ENCODE peak calls at places on chromosomes 1 and 21, in ten cellular contexts. One of them, this sample, is unnamed.

GRCh38 chr21:38768385-38769071 is 37.2 kb upstream of the ETS2 start:
- DNase-seq in AG08395: peak
- DNase-seq in HEK293T: no peak
- DNase-seq in prostate gland: no peak
- DNase-seq in left ventricle myocardium superior: no peak
- DNase-seq in stimulated activated CD4-positive, alpha-beta T cell treated with anti-CD3 and anti-CD28 coated beads, Interleukin-2, amount 100 ng/mL, for 24 hours: peak
- DNase-seq in non-pigmented ciliary epithelial cell: peak
- DNase-seq in MV-4-11: no peak
- DNase-seq in AML-193: no peak
- DNase-seq in activated naive CD4-positive, alpha-beta T cell treated with anti-CD3 and anti-CD28 coated beads for 36 hours: peak
- DNase-seq in this sample: no peak

GRCh38 chr1:21082078-21082477 is 94.6 kb downstream of the EIF4G3 start:
- DNase-seq in AG08395: no peak
- DNase-seq in HEK293T: no peak
- DNase-seq in prostate gland: no peak
- DNase-seq in left ventricle myocardium superior: no peak
- DNase-seq in stimulated activated CD4-positive, alpha-beta T cell treated with anti-CD3 and anti-CD28 coated beads, Interleukin-2, amount 100 ng/mL, for 24 hours: no peak
- DNase-seq in non-pigmented ciliary epithelial cell: no peak
- DNase-seq in MV-4-11: no peak
- DNase-seq in AML-193: no peak
- DNase-seq in activated naive CD4-positive, alpha-beta T cell treated with anti-CD3 and anti-CD28 coated beads for 36 hours: no peak
- DNase-seq in this sample: no peak

GRCh38 chr21:31252611-31253010 is 91.5 kb downstream of the TIAM1 start:
- DNase-seq in AG08395: no peak
- DNase-seq in HEK293T: no peak
- DNase-seq in prostate gland: no peak
- DNase-seq in left ventricle myocardium superior: no peak
- DNase-seq in stimulated activated CD4-positive, alpha-beta T cell treated with anti-CD3 and anti-CD28 coated beads, Interleukin-2, amount 100 ng/mL, for 24 hours: no peak
- DNase-seq in non-pigmented ciliary epithelial cell: no peak
- DNase-seq in MV-4-11: no peak
- DNase-seq in AML-193: no peak
- DNase-seq in activated naive CD4-positive, alpha-beta T cell treated with anti-CD3 and anti-CD28 coated beads for 36 hours: no peak
- DNase-seq in this sample: no peak

GRCh38 chr21:39118061-39118460 is 65.2 kb downstream of the PSMG1 start:
- DNase-seq in AG08395: no peak
- DNase-seq in HEK293T: no peak
- DNase-seq in prostate gland: no peak
- DNase-seq in left ventricle myocardium superior: no peak
- DNase-seq in stimulated activated CD4-positive, alpha-beta T cell treated with anti-CD3 and anti-CD28 coated beads, Interleukin-2, amount 100 ng/mL, for 24 hours: no peak
- DNase-seq in non-pigmented ciliary epithelial cell: no peak
- DNase-seq in MV-4-11: no peak
- DNase-seq in AML-193: no peak
- DNase-seq in activated naive CD4-positive, alpha-beta T cell treated with anti-CD3 and anti-CD28 coated beads for 36 hours: no peak
- DNase-seq in this sample: no peak

GRCh38 chr1:171226757-171227370 is 21.4 kb upstream of the FMO1 start:
- DNase-seq in AG08395: peak
- DNase-seq in HEK293T: peak
- DNase-seq in prostate gland: peak
- DNase-seq in left ventricle myocardium superior: no peak
- DNase-seq in stimulated activated CD4-positive, alpha-beta T cell treated with anti-CD3 and anti-CD28 coated beads, Interleukin-2, amount 100 ng/mL, for 24 hours: peak
- DNase-seq in non-pigmented ciliary epithelial cell: no peak
- DNase-seq in MV-4-11: peak
- DNase-seq in AML-193: peak
- DNase-seq in activated naive CD4-positive, alpha-beta T cell treated with anti-CD3 and anti-CD28 coated beads for 36 hours: peak
- DNase-seq in this sample: peak

GRCh38 chr1:65253800-65254319 is 55.5 kb upstream of the DNAJC6 start:
- DNase-seq in AG08395: no peak
- DNase-seq in HEK293T: no peak
- DNase-seq in prostate gland: no peak
- DNase-seq in left ventricle myocardium superior: no peak
- DNase-seq in stimulated activated CD4-positive, alpha-beta T cell treated with anti-CD3 and anti-CD28 coated beads, Interleukin-2, amount 100 ng/mL, for 24 hours: no peak
- DNase-seq in non-pigmented ciliary epithelial cell: no peak
- DNase-seq in MV-4-11: no peak
- DNase-seq in AML-193: no peak
- DNase-seq in activated naive CD4-positive, alpha-beta T cell treated with anti-CD3 and anti-CD28 coated beads for 36 hours: no peak
- DNase-seq in this sample: no peak

GRCh38 chr1:107076846-107077245 is 20.4 kb downstream of the PRMT6 start:
- DNase-seq in AG08395: peak
- DNase-seq in HEK293T: no peak
- DNase-seq in prostate gland: no peak
- DNase-seq in left ventricle myocardium superior: no peak
- DNase-seq in stimulated activated CD4-positive, alpha-beta T cell treated with anti-CD3 and anti-CD28 coated beads, Interleukin-2, amount 100 ng/mL, for 24 hours: no peak
- DNase-seq in non-pigmented ciliary epithelial cell: peak
- DNase-seq in MV-4-11: peak
- DNase-seq in AML-193: no peak
- DNase-seq in activated naive CD4-positive, alpha-beta T cell treated with anti-CD3 and anti-CD28 coated beads for 36 hours: no peak
- DNase-seq in this sample: no peak

GRCh38 chr1:212853658-212854057 is 4.4 kb upstream of the FLVCR1 start:
- DNase-seq in AG08395: no peak
- DNase-seq in HEK293T: no peak
- DNase-seq in prostate gland: no peak
- DNase-seq in left ventricle myocardium superior: no peak
- DNase-seq in stimulated activated CD4-positive, alpha-beta T cell treated with anti-CD3 and anti-CD28 coated beads, Interleukin-2, amount 100 ng/mL, for 24 hours: no peak
- DNase-seq in non-pigmented ciliary epithelial cell: no peak
- DNase-seq in MV-4-11: no peak
- DNase-seq in AML-193: no peak
- DNase-seq in activated naive CD4-positive, alpha-beta T cell treated with anti-CD3 and anti-CD28 coated beads for 36 hours: no peak
- DNase-seq in this sample: no peak

GRCh38 chr1:213014642-213015041 is 1.0 kb downstream of the ANGEL2 start:
- DNase-seq in AG08395: peak
- DNase-seq in HEK293T: no peak
- DNase-seq in prostate gland: no peak
- DNase-seq in left ventricle myocardium superior: no peak
- DNase-seq in stimulated activated CD4-positive, alpha-beta T cell treated with anti-CD3 and anti-CD28 coated beads, Interleukin-2, amount 100 ng/mL, for 24 hours: peak
- DNase-seq in non-pigmented ciliary epithelial cell: no peak
- DNase-seq in MV-4-11: peak
- DNase-seq in AML-193: peak
- DNase-seq in activated naive CD4-positive, alpha-beta T cell treated with anti-CD3 and anti-CD28 coated beads for 36 hours: peak
- DNase-seq in this sample: no peak

GRCh38 chr1:96845464-96845863 is 123.9 kb downstream of the PTBP2 start:
- DNase-seq in AG08395: no peak
- DNase-seq in HEK293T: peak
- DNase-seq in prostate gland: peak
- DNase-seq in left ventricle myocardium superior: peak
- DNase-seq in stimulated activated CD4-positive, alpha-beta T cell treated with anti-CD3 and anti-CD28 coated beads, Interleukin-2, amount 100 ng/mL, for 24 hours: peak
- DNase-seq in non-pigmented ciliary epithelial cell: no peak
- DNase-seq in MV-4-11: peak
- DNase-seq in AML-193: peak
- DNase-seq in activated naive CD4-positive, alpha-beta T cell treated with anti-CD3 and anti-CD28 coated beads for 36 hours: peak
- DNase-seq in this sample: peak

GRCh38 chr1:35210306-35211112 is 17.6 kb upstream of the SFPQ start:
- DNase-seq in AG08395: no peak
- DNase-seq in HEK293T: no peak
- DNase-seq in prostate gland: no peak
- DNase-seq in left ventricle myocardium superior: peak
- DNase-seq in stimulated activated CD4-positive, alpha-beta T cell treated with anti-CD3 and anti-CD28 coated beads, Interleukin-2, amount 100 ng/mL, for 24 hours: no peak
- DNase-seq in non-pigmented ciliary epithelial cell: no peak
- DNase-seq in MV-4-11: no peak
- DNase-seq in AML-193: no peak
- DNase-seq in activated naive CD4-positive, alpha-beta T cell treated with anti-CD3 and anti-CD28 coated beads for 36 hours: no peak
- DNase-seq in this sample: no peak

GRCh38 chr1:167658574-167659328 is 28.7 kb downstream of the RCSD1 start:
- DNase-seq in AG08395: no peak
- DNase-seq in HEK293T: peak
- DNase-seq in prostate gland: no peak
- DNase-seq in left ventricle myocardium superior: no peak
- DNase-seq in stimulated activated CD4-positive, alpha-beta T cell treated with anti-CD3 and anti-CD28 coated beads, Interleukin-2, amount 100 ng/mL, for 24 hours: no peak
- DNase-seq in non-pigmented ciliary epithelial cell: no peak
- DNase-seq in MV-4-11: peak
- DNase-seq in AML-193: peak
- DNase-seq in activated naive CD4-positive, alpha-beta T cell treated with anti-CD3 and anti-CD28 coated beads for 36 hours: no peak
- DNase-seq in this sample: no peak

GRCh38 chr1:215568287-215568692 is 1.2 kb downstream of the KCTD3 start:
- DNase-seq in AG08395: peak
- DNase-seq in HEK293T: no peak
- DNase-seq in prostate gland: peak
- DNase-seq in left ventricle myocardium superior: no peak
- DNase-seq in stimulated activated CD4-positive, alpha-beta T cell treated with anti-CD3 and anti-CD28 coated beads, Interleukin-2, amount 100 ng/mL, for 24 hours: no peak
- DNase-seq in non-pigmented ciliary epithelial cell: no peak
- DNase-seq in MV-4-11: peak
- DNase-seq in AML-193: no peak
- DNase-seq in activated naive CD4-positive, alpha-beta T cell treated with anti-CD3 and anti-CD28 coated beads for 36 hours: no peak
- DNase-seq in this sample: peak

GRCh38 chr1:116243673-116244101 is 129.4 kb upstream of the ATP1A1 start:
- DNase-seq in AG08395: no peak
- DNase-seq in HEK293T: no peak
- DNase-seq in prostate gland: peak
- DNase-seq in left ventricle myocardium superior: no peak
- DNase-seq in stimulated activated CD4-positive, alpha-beta T cell treated with anti-CD3 and anti-CD28 coated beads, Interleukin-2, amount 100 ng/mL, for 24 hours: no peak
- DNase-seq in non-pigmented ciliary epithelial cell: no peak
- DNase-seq in MV-4-11: no peak
- DNase-seq in AML-193: no peak
- DNase-seq in activated naive CD4-positive, alpha-beta T cell treated with anti-CD3 and anti-CD28 coated beads for 36 hours: no peak
- DNase-seq in this sample: peak

GRCh38 chr1:30088594-30089556 is 634.5 kb downstream of the MATN1 start:
- DNase-seq in AG08395: no peak
- DNase-seq in HEK293T: peak
- DNase-seq in prostate gland: peak
- DNase-seq in left ventricle myocardium superior: peak
- DNase-seq in stimulated activated CD4-positive, alpha-beta T cell treated with anti-CD3 and anti-CD28 coated beads, Interleukin-2, amount 100 ng/mL, for 24 hours: no peak
- DNase-seq in non-pigmented ciliary epithelial cell: no peak
- DNase-seq in MV-4-11: no peak
- DNase-seq in AML-193: no peak
- DNase-seq in activated naive CD4-positive, alpha-beta T cell treated with anti-CD3 and anti-CD28 coated beads for 36 hours: no peak
- DNase-seq in this sample: no peak

GRCh38 chr1:226598455-226598849 is 49.9 kb downstream of the STUM start:
- DNase-seq in AG08395: no peak
- DNase-seq in HEK293T: no peak
- DNase-seq in prostate gland: no peak
- DNase-seq in left ventricle myocardium superior: no peak
- DNase-seq in stimulated activated CD4-positive, alpha-beta T cell treated with anti-CD3 and anti-CD28 coated beads, Interleukin-2, amount 100 ng/mL, for 24 hours: no peak
- DNase-seq in non-pigmented ciliary epithelial cell: no peak
- DNase-seq in MV-4-11: no peak
- DNase-seq in AML-193: no peak
- DNase-seq in activated naive CD4-positive, alpha-beta T cell treated with anti-CD3 and anti-CD28 coated beads for 36 hours: no peak
- DNase-seq in this sample: no peak

GRCh38 chr1:29186707-29187106 is 5.0 kb upstream of the SRSF4 start:
- DNase-seq in AG08395: no peak
- DNase-seq in HEK293T: no peak
- DNase-seq in prostate gland: no peak
- DNase-seq in left ventricle myocardium superior: no peak
- DNase-seq in stimulated activated CD4-positive, alpha-beta T cell treated with anti-CD3 and anti-CD28 coated beads, Interleukin-2, amount 100 ng/mL, for 24 hours: no peak
- DNase-seq in non-pigmented ciliary epithelial cell: no peak
- DNase-seq in MV-4-11: no peak
- DNase-seq in AML-193: no peak
- DNase-seq in activated naive CD4-positive, alpha-beta T cell treated with anti-CD3 and anti-CD28 coated beads for 36 hours: no peak
- DNase-seq in this sample: no peak

GRCh38 chr1:182281541-182281940 is 110.0 kb downstream of the GLUL start:
- DNase-seq in AG08395: peak
- DNase-seq in HEK293T: no peak
- DNase-seq in prostate gland: no peak
- DNase-seq in left ventricle myocardium superior: peak
- DNase-seq in stimulated activated CD4-positive, alpha-beta T cell treated with anti-CD3 and anti-CD28 coated beads, Interleukin-2, amount 100 ng/mL, for 24 hours: no peak
- DNase-seq in non-pigmented ciliary epithelial cell: no peak
- DNase-seq in MV-4-11: no peak
- DNase-seq in AML-193: no peak
- DNase-seq in activated naive CD4-positive, alpha-beta T cell treated with anti-CD3 and anti-CD28 coated beads for 36 hours: no peak
- DNase-seq in this sample: no peak

GRCh38 chr1:117828206-117828605 is 101.2 kb downstream of the GDAP2 start:
- DNase-seq in AG08395: peak
- DNase-seq in HEK293T: no peak
- DNase-seq in prostate gland: no peak
- DNase-seq in left ventricle myocardium superior: peak
- DNase-seq in stimulated activated CD4-positive, alpha-beta T cell treated with anti-CD3 and anti-CD28 coated beads, Interleukin-2, amount 100 ng/mL, for 24 hours: no peak
- DNase-seq in non-pigmented ciliary epithelial cell: no peak
- DNase-seq in MV-4-11: no peak
- DNase-seq in AML-193: no peak
- DNase-seq in activated naive CD4-positive, alpha-beta T cell treated with anti-CD3 and anti-CD28 coated beads for 36 hours: no peak
- DNase-seq in this sample: no peak

GRCh38 chr21:44449473-44450363 is 5.6 kb upstream of the LRRC3 start:
- DNase-seq in AG08395: no peak
- DNase-seq in HEK293T: no peak
- DNase-seq in prostate gland: no peak
- DNase-seq in left ventricle myocardium superior: no peak
- DNase-seq in stimulated activated CD4-positive, alpha-beta T cell treated with anti-CD3 and anti-CD28 coated beads, Interleukin-2, amount 100 ng/mL, for 24 hours: no peak
- DNase-seq in non-pigmented ciliary epithelial cell: no peak
- DNase-seq in MV-4-11: no peak
- DNase-seq in AML-193: no peak
- DNase-seq in activated naive CD4-positive, alpha-beta T cell treated with anti-CD3 and anti-CD28 coated beads for 36 hours: no peak
- DNase-seq in this sample: peak

GRCh38 chr1:105073660-105074059 is 1324.0 kb downstream of the AMY1C start:
- DNase-seq in AG08395: no peak
- DNase-seq in HEK293T: no peak
- DNase-seq in prostate gland: no peak
- DNase-seq in left ventricle myocardium superior: no peak
- DNase-seq in stimulated activated CD4-positive, alpha-beta T cell treated with anti-CD3 and anti-CD28 coated beads, Interleukin-2, amount 100 ng/mL, for 24 hours: no peak
- DNase-seq in non-pigmented ciliary epithelial cell: no peak
- DNase-seq in MV-4-11: no peak
- DNase-seq in AML-193: no peak
- DNase-seq in activated naive CD4-positive, alpha-beta T cell treated with anti-CD3 and anti-CD28 coated beads for 36 hours: no peak
- DNase-seq in this sample: no peak

GRCh38 chr1:173039621-173040020 is 11.1 kb downstream of the TNFSF18 start:
- DNase-seq in AG08395: no peak
- DNase-seq in HEK293T: no peak
- DNase-seq in prostate gland: no peak
- DNase-seq in left ventricle myocardium superior: no peak
- DNase-seq in stimulated activated CD4-positive, alpha-beta T cell treated with anti-CD3 and anti-CD28 coated beads, Interleukin-2, amount 100 ng/mL, for 24 hours: no peak
- DNase-seq in non-pigmented ciliary epithelial cell: no peak
- DNase-seq in MV-4-11: no peak
- DNase-seq in AML-193: no peak
- DNase-seq in activated naive CD4-positive, alpha-beta T cell treated with anti-CD3 and anti-CD28 coated beads for 36 hours: no peak
- DNase-seq in this sample: no peak

GRCh38 chr1:169943963-169944526 is 50.3 kb upstream of the SCYL3 start:
- DNase-seq in AG08395: no peak
- DNase-seq in HEK293T: no peak
- DNase-seq in prostate gland: no peak
- DNase-seq in left ventricle myocardium superior: peak
- DNase-seq in stimulated activated CD4-positive, alpha-beta T cell treated with anti-CD3 and anti-CD28 coated beads, Interleukin-2, amount 100 ng/mL, for 24 hours: no peak
- DNase-seq in non-pigmented ciliary epithelial cell: no peak
- DNase-seq in MV-4-11: no peak
- DNase-seq in AML-193: no peak
- DNase-seq in activated naive CD4-positive, alpha-beta T cell treated with anti-CD3 and anti-CD28 coated beads for 36 hours: no peak
- DNase-seq in this sample: no peak

GRCh38 chr21:31316072-31316471 is 28.0 kb downstream of the TIAM1 start:
- DNase-seq in AG08395: no peak
- DNase-seq in HEK293T: no peak
- DNase-seq in prostate gland: no peak
- DNase-seq in left ventricle myocardium superior: no peak
- DNase-seq in stimulated activated CD4-positive, alpha-beta T cell treated with anti-CD3 and anti-CD28 coated beads, Interleukin-2, amount 100 ng/mL, for 24 hours: no peak
- DNase-seq in non-pigmented ciliary epithelial cell: no peak
- DNase-seq in MV-4-11: no peak
- DNase-seq in AML-193: no peak
- DNase-seq in activated naive CD4-positive, alpha-beta T cell treated with anti-CD3 and anti-CD28 coated beads for 36 hours: no peak
- DNase-seq in this sample: no peak

GRCh38 chr1:173333581-173333980 is 126.5 kb upstream of the TNFSF4 start:
- DNase-seq in AG08395: peak
- DNase-seq in HEK293T: no peak
- DNase-seq in prostate gland: no peak
- DNase-seq in left ventricle myocardium superior: no peak
- DNase-seq in stimulated activated CD4-positive, alpha-beta T cell treated with anti-CD3 and anti-CD28 coated beads, Interleukin-2, amount 100 ng/mL, for 24 hours: no peak
- DNase-seq in non-pigmented ciliary epithelial cell: peak
- DNase-seq in MV-4-11: peak
- DNase-seq in AML-193: no peak
- DNase-seq in activated naive CD4-positive, alpha-beta T cell treated with anti-CD3 and anti-CD28 coated beads for 36 hours: peak
- DNase-seq in this sample: no peak

GRCh38 chr21:37208056-37208705 is 59.0 kb downstream of the VPS26C start:
- DNase-seq in AG08395: peak
- DNase-seq in HEK293T: no peak
- DNase-seq in prostate gland: peak
- DNase-seq in left ventricle myocardium superior: peak
- DNase-seq in stimulated activated CD4-positive, alpha-beta T cell treated with anti-CD3 and anti-CD28 coated beads, Interleukin-2, amount 100 ng/mL, for 24 hours: peak
- DNase-seq in non-pigmented ciliary epithelial cell: no peak
- DNase-seq in MV-4-11: peak
- DNase-seq in AML-193: peak
- DNase-seq in activated naive CD4-positive, alpha-beta T cell treated with anti-CD3 and anti-CD28 coated beads for 36 hours: peak
- DNase-seq in this sample: no peak

GRCh38 chr1:109412551-109412950 is 13.7 kb downstream of the PSMA5 start:
- DNase-seq in AG08395: no peak
- DNase-seq in HEK293T: no peak
- DNase-seq in prostate gland: no peak
- DNase-seq in left ventricle myocardium superior: no peak
- DNase-seq in stimulated activated CD4-positive, alpha-beta T cell treated with anti-CD3 and anti-CD28 coated beads, Interleukin-2, amount 100 ng/mL, for 24 hours: no peak
- DNase-seq in non-pigmented ciliary epithelial cell: no peak
- DNase-seq in MV-4-11: no peak
- DNase-seq in AML-193: no peak
- DNase-seq in activated naive CD4-positive, alpha-beta T cell treated with anti-CD3 and anti-CD28 coated beads for 36 hours: no peak
- DNase-seq in this sample: no peak

GRCh38 chr21:44736291-44737004 is 25.1 kb upstream of the TSPEAR start:
- DNase-seq in AG08395: no peak
- DNase-seq in HEK293T: no peak
- DNase-seq in prostate gland: peak
- DNase-seq in left ventricle myocardium superior: no peak
- DNase-seq in stimulated activated CD4-positive, alpha-beta T cell treated with anti-CD3 and anti-CD28 coated beads, Interleukin-2, amount 100 ng/mL, for 24 hours: no peak
- DNase-seq in non-pigmented ciliary epithelial cell: no peak
- DNase-seq in MV-4-11: no peak
- DNase-seq in AML-193: no peak
- DNase-seq in activated naive CD4-positive, alpha-beta T cell treated with anti-CD3 and anti-CD28 coated beads for 36 hours: no peak
- DNase-seq in this sample: no peak

This sample was measured in T47D.